ENCODE peak calls at places on chromosomes 11 and 22, in six cellular contexts. One of them, this sample, is unnamed.

GRCh38 chr11:130633466-130633865 is 185.0 kb downstream of the ADAMTS15 start:
- DNase-seq in NCI-H510A treated with DMSO at 0.1 percent for 48 hours: no peak
- DNase-seq in activated CD4-positive, alpha-beta T cell treated with anti-CD3 and anti-CD28 coated beads for 48 hours: no peak
- DNase-seq in stimulated activated CD8-positive, alpha-beta memory T cell treated with anti-CD3 and anti-CD28 coated beads, Interleukin-2, amount 100 ng/mL, for 48 hours: no peak
- DNase-seq in sciatic nerve: no peak
- DNase-seq in T-helper 2 cell: no peak
- DNase-seq in this sample: no peak

GRCh38 chr22:47043835-47044721 is 281.6 kb downstream of the TBC1D22A start:
- DNase-seq in stimulated activated CD8-positive, alpha-beta memory T cell treated with anti-CD3 and anti-CD28 coated beads, Interleukin-2, amount 100 ng/mL, for 48 hours: no peak
- DNase-seq in T-helper 2 cell: no peak
- DNase-seq in activated CD4-positive, alpha-beta T cell treated with anti-CD3 and anti-CD28 coated beads for 48 hours: no peak
- DNase-seq in sciatic nerve: no peak
- DNase-seq in NCI-H510A treated with DMSO at 0.1 percent for 48 hours: peak; percentile 39
- DNase-seq in this sample: no peak

GRCh38 chr11:76654310-76654851 is 16.2 kb downstream of the LRRC32 start:
- DNase-seq in activated CD4-positive, alpha-beta T cell treated with anti-CD3 and anti-CD28 coated beads for 48 hours: no peak
- DNase-seq in stimulated activated CD8-positive, alpha-beta memory T cell treated with anti-CD3 and anti-CD28 coated beads, Interleukin-2, amount 100 ng/mL, for 48 hours: no peak
- DNase-seq in T-helper 2 cell: no peak
- DNase-seq in sciatic nerve: peak; percentile 84
- DNase-seq in NCI-H510A treated with DMSO at 0.1 percent for 48 hours: no peak
- DNase-seq in this sample: peak; percentile 81

GRCh38 chr22:39264344-39265116 is 19.7 kb upstream of the PDGFB start:
- DNase-seq in NCI-H510A treated with DMSO at 0.1 percent for 48 hours: no peak
- DNase-seq in stimulated activated CD8-positive, alpha-beta memory T cell treated with anti-CD3 and anti-CD28 coated beads, Interleukin-2, amount 100 ng/mL, for 48 hours: no peak
- DNase-seq in sciatic nerve: no peak
- DNase-seq in T-helper 2 cell: no peak
- DNase-seq in activated CD4-positive, alpha-beta T cell treated with anti-CD3 and anti-CD28 coated beads for 48 hours: no peak
- DNase-seq in this sample: no peak

GRCh38 chr22:40509401-40510134 is 127.0 kb downstream of the MRTFA start:
- DNase-seq in stimulated activated CD8-positive, alpha-beta memory T cell treated with anti-CD3 and anti-CD28 coated beads, Interleukin-2, amount 100 ng/mL, for 48 hours: no peak
- DNase-seq in sciatic nerve: no peak
- DNase-seq in NCI-H510A treated with DMSO at 0.1 percent for 48 hours: no peak
- DNase-seq in activated CD4-positive, alpha-beta T cell treated with anti-CD3 and anti-CD28 coated beads for 48 hours: no peak
- DNase-seq in T-helper 2 cell: no peak
- DNase-seq in this sample: no peak

GRCh38 chr11:57459112-57460016 is 964 bp upstream of the RTN4RL2 start:
- DNase-seq in activated CD4-positive, alpha-beta T cell treated with anti-CD3 and anti-CD28 coated beads for 48 hours: peak; percentile 45
- DNase-seq in stimulated activated CD8-positive, alpha-beta memory T cell treated with anti-CD3 and anti-CD28 coated beads, Interleukin-2, amount 100 ng/mL, for 48 hours: no peak
- DNase-seq in T-helper 2 cell: no peak
- DNase-seq in NCI-H510A treated with DMSO at 0.1 percent for 48 hours: no peak
- DNase-seq in sciatic nerve: no peak
- DNase-seq in this sample: no peak

GRCh38 chr11:47847892-47848635 is at the start of gene NUP160:
- DNase-seq in stimulated activated CD8-positive, alpha-beta memory T cell treated with anti-CD3 and anti-CD28 coated beads, Interleukin-2, amount 100 ng/mL, for 48 hours: peak; percentile 90
- DNase-seq in activated CD4-positive, alpha-beta T cell treated with anti-CD3 and anti-CD28 coated beads for 48 hours: peak; percentile 93
- DNase-seq in T-helper 2 cell: peak; percentile 86
- DNase-seq in sciatic nerve: peak; percentile 91
- DNase-seq in NCI-H510A treated with DMSO at 0.1 percent for 48 hours: peak; percentile 72
- DNase-seq in this sample: peak; percentile 92

GRCh38 chr11:29119691-29120328 is 897.0 kb downstream of the KCNA4 start:
- DNase-seq in sciatic nerve: no peak
- DNase-seq in activated CD4-positive, alpha-beta T cell treated with anti-CD3 and anti-CD28 coated beads for 48 hours: no peak
- DNase-seq in NCI-H510A treated with DMSO at 0.1 percent for 48 hours: no peak
- DNase-seq in stimulated activated CD8-positive, alpha-beta memory T cell treated with anti-CD3 and anti-CD28 coated beads, Interleukin-2, amount 100 ng/mL, for 48 hours: no peak
- DNase-seq in T-helper 2 cell: no peak
- DNase-seq in this sample: no peak

GRCh38 chr22:29524440-29525191 is 28.9 kb downstream of the THOC5 start:
- DNase-seq in T-helper 2 cell: no peak
- DNase-seq in NCI-H510A treated with DMSO at 0.1 percent for 48 hours: peak; percentile 38
- DNase-seq in sciatic nerve: no peak
- DNase-seq in activated CD4-positive, alpha-beta T cell treated with anti-CD3 and anti-CD28 coated beads for 48 hours: peak; percentile 30
- DNase-seq in stimulated activated CD8-positive, alpha-beta memory T cell treated with anti-CD3 and anti-CD28 coated beads, Interleukin-2, amount 100 ng/mL, for 48 hours: no peak
- DNase-seq in this sample: no peak